ENCODE peak calls at places on chromosomes 7 and 10, in nine cellular contexts. P, J, Z, M, O, W, L, R and E are unnamed samples.

GRCh38 chr7:82701941-82702340 is 258.4 kb upstream of the CACNA2D1 start:
- DNase-seq in P (no peak), O (no peak), Z (no peak), L (no peak), M (no peak), R (no peak), W (peak), J (no peak), E (no peak)

GRCh38 chr10:32367793-32368453 is 21.0 kb upstream of the EPC1 start:
- DNase-seq in W (peak), L (no peak), M (peak), Z (peak), J (no peak), R (peak), P (no peak), O (peak), E (peak)

GRCh38 chr7:71538210-71538609 is 406.3 kb downstream of the GALNT17 start:
- DNase-seq in W (no peak), M (no peak), P (no peak), Z (no peak), L (no peak), J (no peak), O (no peak), R (no peak), E (no peak)

GRCh38 chr10:92750788-92751533 is 61.2 kb downstream of the HHEX start:
- DNase-seq in J (no peak), O (no peak), M (no peak), P (no peak), Z (no peak), W (peak), L (no peak), R (no peak), E (no peak)

GRCh38 chr7:101133621-101134398 is 6.9 kb downstream of the SERPINE1 start:
- DNase-seq in Z (no peak), L (no peak), P (no peak), W (peak), M (no peak), O (peak), J (no peak), R (no peak), E (no peak)

GRCh38 chr7:94980418-94981142 is 73.2 kb downstream of the PPP1R9A start:
- DNase-seq in R (no peak), O (no peak), J (no peak), W (peak), L (no peak), M (no peak), P (no peak), Z (no peak), E (no peak)

GRCh38 chr10:49298666-49298989 is 342 bp upstream of the C10orf71 start:
- DNase-seq in M (no peak), Z (no peak), R (no peak), L (no peak), P (no peak), W (no peak), O (no peak), J (no peak), E (no peak)

GRCh38 chr10:79413196-79413595 is 32.2 kb downstream of the ZCCHC24 start:
- DNase-seq in M (no peak), W (peak), J (no peak), L (no peak), R (peak), Z (no peak), P (no peak), O (no peak), E (peak)

GRCh38 chr7:28350610-28351009 is 61.7 kb upstream of the CREB5 start:
- DNase-seq in W (no peak), R (no peak), Z (no peak), P (no peak), L (no peak), J (no peak), O (no peak), M (no peak), E (no peak)

GRCh38 chr10:124683816-124684215 is 60.4 kb downstream of the FAM53B start:
- DNase-seq in M (no peak), P (no peak), J (no peak), W (no peak), Z (no peak), R (no peak), O (no peak), L (no peak), E (no peak)

GRCh38 chr7:1458676-1459511 is at the start of gene MICALL2:
- DNase-seq in W (peak), R (peak), M (peak), L (no peak), Z (no peak), J (peak), P (peak), O (peak), E (peak)

GRCh38 chr10:68223535-68224165 is 8.3 kb downstream of the ATOH7 start:
- DNase-seq in W (no peak), J (no peak), L (no peak), O (no peak), M (no peak), P (no peak), R (peak), Z (no peak), E (no peak)

GRCh38 chr10:49633327-49634045 is 19.6 kb downstream of the CHAT start:
- DNase-seq in W (no peak), L (no peak), Z (no peak), J (no peak), R (no peak), M (no peak), P (no peak), O (no peak), E (no peak)

GRCh38 chr7:111086532-111086931 is 4.4 kb upstream of the LRRN3 start:
- DNase-seq in P (no peak), L (no peak), J (no peak), R (no peak), W (no peak), M (no peak), O (no peak), Z (no peak), E (no peak)

GRCh38 chr7:137343483-137343841 is at the start of gene PTN:
- DNase-seq in J (peak), W (peak), R (peak), O (peak), L (peak), M (no peak), Z (peak), P (no peak), E (no peak)

GRCh38 chr7:43694399-43694748 is 34.9 kb downstream of the COA1 start:
- DNase-seq in R (peak), O (peak), W (peak), J (no peak), L (no peak), M (no peak), Z (no peak), P (no peak), E (no peak)

GRCh38 chr7:147541261-147541660 is 1049.3 kb upstream of the C7orf33 start:
- DNase-seq in W (no peak), J (no peak), M (no peak), Z (no peak), O (no peak), L (no peak), P (no peak), R (no peak), E (no peak)

GRCh38 chr7:149856583-149856982 is 17.2 kb upstream of the ATP6V0E2 start:
- DNase-seq in W (no peak), L (no peak), J (no peak), P (no peak), R (no peak), Z (no peak), M (no peak), O (no peak), E (no peak)

GRCh38 chr10:45417746-45418145 is 43.7 kb downstream of the ALOX5 start:
- DNase-seq in O (no peak), P (peak), J (no peak), Z (no peak), L (no peak), R (no peak), W (no peak), M (no peak), E (no peak)

GRCh38 chr7:65804887-65805286 is 68.0 kb upstream of the VKORC1L1 start:
- DNase-seq in M (no peak), R (no peak), Z (no peak), O (no peak), L (no peak), P (no peak), W (no peak), J (no peak), E (no peak)

GRCh38 chr7:110676785-110677184 is 414.1 kb upstream of the LRRN3 start:
- DNase-seq in J (no peak), O (no peak), M (no peak), L (no peak), Z (no peak), R (no peak), P (no peak), W (no peak), E (no peak)

GRCh38 chr7:68706291-68706690 is 892.0 kb upstream of the AUTS2 start:
- DNase-seq in M (no peak), R (peak), L (no peak), P (no peak), W (peak), Z (no peak), O (no peak), J (no peak), E (no peak)

GRCh38 chr10:51503378-51503777 is 196.0 kb downstream of the CSTF2T start:
- DNase-seq in R (no peak), P (no peak), O (no peak), J (no peak), Z (no peak), L (no peak), M (no peak), W (no peak), E (no peak)

GRCh38 chr7:35849954-35850353 is 49.1 kb downstream of the SEPTIN7 start:
- DNase-seq in Z (no peak), R (no peak), P (no peak), M (no peak), L (no peak), W (no peak), O (no peak), J (no peak), E (no peak)

GRCh38 chr7:7931626-7932025 is 37.0 kb upstream of the GLCCI1 start:
- DNase-seq in Z (no peak), R (no peak), M (no peak), L (no peak), O (no peak), P (no peak), J (no peak), W (no peak), E (no peak)

GRCh38 chr10:78963074-78964034 is 105.4 kb upstream of the ZMIZ1 start:
- DNase-seq in L (no peak), Z (no peak), R (no peak), P (no peak), O (peak), J (no peak), W (no peak), M (no peak), E (no peak)

GRCh38 chr7:13603661-13604060 is 385.8 kb downstream of the ETV1 start:
- DNase-seq in O (peak), Z (no peak), J (no peak), M (no peak), L (no peak), P (no peak), R (peak), W (no peak), E (no peak)

GRCh38 chr10:61262486-61263261 is 190.5 kb downstream of the TMEM26 start:
- DNase-seq in L (no peak), J (no peak), P (no peak), Z (no peak), W (peak), O (no peak), M (no peak), R (no peak), E (no peak)

GRCh38 chr10:86160890-86161585 is 205.6 kb downstream of the GRID1 start:
- DNase-seq in P (no peak), W (no peak), R (peak), L (no peak), J (no peak), O (no peak), M (no peak), Z (no peak), E (no peak)

GRCh38 chr10:48667960-48668541 is 16.6 kb upstream of the WDFY4 start:
- DNase-seq in W (no peak), P (no peak), M (no peak), R (no peak), O (no peak), Z (peak), L (no peak), J (no peak), E (no peak)

GRCh38 chr7:154862153-154862791 is 140.7 kb downstream of the PAXIP1 start:
- DNase-seq in L (no peak), J (peak), P (no peak), W (no peak), M (no peak), O (no peak), R (no peak), Z (no peak), E (no peak)

GRCh38 chr7:136870799-136871487 is 2.5 kb downstream of the CHRM2 start:
- DNase-seq in L (no peak), M (no peak), P (no peak), O (no peak), W (no peak), Z (no peak), J (no peak), R (no peak), E (no peak)

GRCh38 chr10:78212134-78212785 is 178.6 kb downstream of the RPS24 start:
- DNase-seq in O (no peak), L (no peak), R (no peak), W (peak), J (no peak), Z (no peak), P (no peak), M (no peak), E (no peak)

GRCh38 chr10:19816420-19817250 is at the start of gene PLXDC2:
- DNase-seq in W (peak), Z (peak), R (peak), O (peak), L (no peak), J (no peak), M (no peak), P (peak), E (peak)